ENCODE peak calls at places on chromosomes 11 and 22, in seven cellular contexts. Z is A549, W is SK-N-SH, A is psoas muscle, Q is colonic mucosa, U is GM23338, F is cardiac muscle cell. G is an unnamed sample.
A peak's percentile ranks its signal among the peaks of the same experiment; 100 is the strongest.

GRCh38 chr22:27866136-27867091 is 52.6 kb downstream of the PITPNB start:
- DNase-seq in Q (no peak), U (no peak), A (no peak), Z (peak; percentile 15), F (no peak), W (no peak), G (no peak)

GRCh38 chr11:31820438-31820818 is 9.3 kb upstream of the PAX6 start:
- DNase-seq in F (no peak), W (peak; percentile 51), Z (no peak), A (no peak), U (peak; percentile 72), Q (no peak), G (no peak)

GRCh38 chr22:28064941-28065340 is 145.9 kb upstream of the PITPNB start:
- DNase-seq in Q (no peak), Z (no peak), U (no peak), W (no peak), A (no peak), F (no peak), G (no peak)

GRCh38 chr11:65911682-65912568 is 6.9 kb downstream of the C11orf68 start:
- DNase-seq in F (peak; percentile 51), W (peak; percentile 84), U (peak; percentile 84), A (peak; percentile 69), Z (peak; percentile 68), Q (peak; percentile 58), G (peak; percentile 86)

GRCh38 chr11:125572916-125573315 is 3.6 kb downstream of the EI24 start:
- DNase-seq in F (no peak), Q (no peak), Z (no peak), A (no peak), U (no peak), W (no peak), G (no peak)

GRCh38 chr11:74269161-74269809 is 42.2 kb downstream of the P4HA3 start:
- DNase-seq in U (no peak), F (no peak), Q (no peak), A (no peak), W (no peak), Z (no peak), G (no peak)

GRCh38 chr11:85595285-85595884 is 31.8 kb downstream of the DLG2 start:
- DNase-seq in Q (no peak), Z (peak; percentile 41), F (peak; percentile 45), W (peak; percentile 32), A (no peak), U (peak; percentile 59), G (no peak)

GRCh38 chr22:31439805-31440204 is 40.4 kb downstream of the DRG1 start:
- DNase-seq in Z (no peak), A (no peak), U (no peak), W (no peak), F (no peak), Q (no peak), G (no peak)

GRCh38 chr11:11532574-11532973 is 89.2 kb downstream of the GALNT18 start:
- DNase-seq in Q (no peak), A (no peak), Z (no peak), W (no peak), F (no peak), U (no peak), G (no peak)

GRCh38 chr11:44595964-44596381 is 30.5 kb downstream of the CD82 start:
- DNase-seq in F (no peak), W (no peak), U (no peak), Q (no peak), A (peak; percentile 87), Z (no peak), G (no peak)

GRCh38 chr11:3380706-3381570 is 2.0 kb upstream of the ZNF195 start:
- DNase-seq in W (no peak), F (peak; percentile 79), Q (peak; percentile 30), A (no peak), U (peak; percentile 87), Z (no peak), G (no peak)

GRCh38 chr11:77602385-77603105 is 12.8 kb downstream of the AQP11 start:
- DNase-seq in W (no peak), Q (no peak), F (peak; percentile 5), U (no peak), Z (peak; percentile 42), A (no peak), G (no peak)

DNA sequence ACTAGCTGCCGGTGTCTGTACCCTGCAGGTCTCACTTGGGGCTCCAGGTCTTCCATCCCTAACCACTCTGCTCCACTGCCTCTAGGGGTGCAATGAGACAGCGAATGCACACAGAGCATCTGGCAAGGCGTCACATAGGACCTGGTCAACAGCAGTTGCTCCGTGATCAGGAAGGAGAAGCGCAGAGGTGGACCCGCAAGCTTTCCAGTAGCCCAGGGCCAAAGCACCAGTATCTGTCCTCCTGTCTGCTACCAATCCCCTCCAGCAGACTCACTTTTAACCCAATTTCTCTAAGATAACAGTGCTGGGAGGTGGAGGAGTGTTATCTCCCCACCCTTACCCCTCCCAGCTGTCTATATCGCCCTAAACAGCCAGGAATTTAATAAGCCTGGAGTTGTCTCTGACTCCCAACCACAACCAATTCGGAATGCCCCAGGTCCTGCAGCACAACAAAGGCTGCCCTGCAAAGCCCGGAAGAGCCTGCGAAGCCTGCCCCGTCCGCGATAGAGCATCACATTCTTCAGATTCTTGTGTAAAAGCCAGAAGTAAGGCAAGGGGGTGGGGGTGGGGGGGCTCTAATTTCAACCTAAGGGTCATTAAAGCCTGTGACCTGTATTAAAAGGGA is 19.3 kb downstream of the MYH9 start:
- DNase-seq in Z (no peak), Q (no peak), F (peak; percentile 76), U (peak; percentile 98), A (no peak), W (peak; percentile 81), G (no peak)
- H3K4me1 ChIP-seq in Z (peaks cover 100% of the 10 kb centered on the region), Q (peaks cover 84% of the 10 kb centered on the region), F (peaks cover 84% of the 10 kb centered on the region), U (peaks cover 95% of the 10 kb centered on the region), A (peaks cover 97% of the 10 kb centered on the region), W (peaks cover 83% of the 10 kb centered on the region), G (peaks cover 100% of the 10 kb centered on the region)

DNA sequence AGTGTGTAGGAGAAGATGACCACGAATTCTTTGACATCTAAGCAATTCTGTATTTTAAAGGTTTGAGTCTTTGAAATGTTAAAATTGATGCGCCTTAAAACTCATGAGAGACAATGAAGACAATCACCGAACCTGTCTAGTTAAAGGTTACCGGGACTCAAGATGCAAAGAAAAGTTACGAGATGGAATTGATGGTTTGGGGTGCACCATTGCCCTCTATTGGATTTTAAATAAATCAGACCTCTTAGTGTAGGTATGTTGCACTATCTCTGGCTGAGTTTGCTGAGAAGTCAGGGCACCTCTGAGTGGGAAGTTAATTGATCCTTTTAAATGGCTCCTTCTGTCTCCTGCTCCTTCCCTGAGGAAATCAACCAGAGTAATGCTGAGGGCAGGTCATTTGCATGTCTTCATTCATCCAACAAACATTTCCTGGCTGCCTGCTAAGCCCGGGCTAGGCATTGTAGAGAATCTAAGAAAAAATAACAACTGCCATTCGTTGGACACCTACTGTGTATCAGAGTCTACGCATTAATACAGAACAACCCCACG is 19.4 kb upstream of the TMA7B start:
- DNase-seq in Q (no peak), U (peak; percentile 53), W (no peak), F (no peak), A (no peak), Z (no peak), G (no peak)
- TF ChIP-seq CTCF in Q (no peak), U (no peak), W (no peak), F (no peak), A (no peak), Z (no peak), G (no peak)

GRCh38 chr22:44042822-44043221 is 18.7 kb downstream of the PARVB start:
- DNase-seq in F (no peak), Z (no peak), Q (no peak), U (no peak), W (no peak), A (no peak), G (no peak)

GRCh38 chr22:44046485-44047141 is 22.5 kb downstream of the PARVB start:
- DNase-seq in F (no peak), Q (no peak), W (no peak), U (no peak), A (no peak), Z (no peak), G (no peak)

GRCh38 chr22:44047891-44048301 is 23.8 kb downstream of the PARVB start:
- DNase-seq in A (no peak), F (no peak), Q (no peak), W (no peak), Z (no peak), U (no peak), G (no peak)

GRCh38 chr22:44049369-44050231 is 25.5 kb downstream of the PARVB start:
- DNase-seq in A (no peak), W (peak; percentile 82), Z (no peak), U (no peak), F (no peak), Q (no peak), G (no peak)

DNA sequence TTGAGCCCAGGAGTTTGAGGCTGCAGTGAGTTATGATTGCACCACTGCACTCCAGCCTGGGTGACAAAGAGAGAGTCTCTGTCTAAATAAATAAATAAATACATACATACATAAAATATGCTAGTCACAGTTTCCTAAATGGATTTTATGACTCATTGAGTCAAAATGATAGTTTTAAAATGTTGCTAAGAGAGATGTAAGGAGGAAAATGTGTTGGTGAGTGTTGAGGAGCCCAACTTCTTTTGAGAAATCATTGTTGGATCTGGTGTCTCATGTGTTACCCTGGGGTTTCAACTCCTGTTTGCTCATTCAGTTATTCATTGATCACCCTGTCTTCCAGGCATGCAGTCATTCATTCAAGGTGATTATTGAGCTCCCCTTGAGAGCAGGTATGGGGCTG is 21.1 kb downstream of the PARVB start:
- DNase-seq in Q (no peak), F (no peak), U (no peak), A (no peak), Z (no peak), W (no peak), G (no peak)
- H3K4me1 ChIP-seq in Q (no peaks in the 10 kb centered on the region), F (peaks cover 18% of the 10 kb centered on the region), U (no peaks in the 10 kb centered on the region), A (peaks cover 22% of the 10 kb centered on the region), Z (no peaks in the 10 kb centered on the region), W (no peaks in the 10 kb centered on the region), G (no peaks in the 10 kb centered on the region)

DNA sequence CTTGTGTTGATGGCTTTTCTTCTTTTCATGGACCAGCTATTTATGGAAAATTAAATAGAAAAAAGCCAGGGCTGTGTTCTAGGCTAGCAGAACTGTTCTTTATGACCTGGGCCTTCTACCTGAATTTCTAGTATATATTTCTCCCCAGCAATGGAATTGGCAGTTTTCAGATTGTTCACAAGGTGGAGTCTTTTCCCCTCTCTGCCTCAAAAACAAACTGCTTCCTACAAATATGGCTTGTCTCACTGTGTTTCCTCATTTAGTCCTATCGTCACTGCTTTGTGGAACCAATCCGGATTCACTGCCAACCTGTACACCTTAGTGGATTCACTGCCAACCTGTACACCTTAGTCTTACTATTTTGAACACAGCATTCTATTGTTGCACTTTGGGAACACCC is 5.0 kb upstream of the APOL5 start:
- DNase-seq in U (no peak), W (no peak), F (no peak), Z (no peak), A (no peak), Q (no peak), G (no peak)
- TF ChIP-seq CTCF in U (no peak), W (no peak), F (no peak), Z (no peak), A (no peak), Q (no peak), G (no peak)